ENCODE peak calls at places on chromosomes 11 and 22, in nine cellular contexts. R is AG09309, F is tibial nerve, O is cardiac fibroblast, Q is WTC11, C is PC-9, E is body of pancreas, A is mesothelial cell of epicardium, J is GM20000. L is an unnamed sample.

GRCh38 chr22:36486619-36487384 is 5.4 kb upstream of the TXN2 start:
- DNase-seq in J (no peak), R (no peak), A (no peak), C (no peak), O (peak), E (peak), Q (peak), F (peak), L (peak)

GRCh38 chr11:70435361-70435760 is 37.0 kb downstream of the CTTN start:
- DNase-seq in Q (no peak), A (no peak), E (no peak), F (no peak), J (no peak), O (no peak), C (no peak), R (no peak), L (no peak)

GRCh38 chr11:71998649-71999310 is at the start of gene IL18BP:
- DNase-seq in R (no peak), A (no peak), E (no peak), F (no peak), Q (no peak), O (no peak), C (no peak), J (peak), L (no peak)

GRCh38 chr11:124740277-124740882 is 638 bp downstream of the NRGN start:
- DNase-seq in E (peak), J (peak), A (no peak), C (no peak), F (no peak), Q (no peak), O (peak), R (no peak), L (no peak)

GRCh38 chr11:67434395-67434881 is 3.0 kb downstream of the PTPRCAP start:
- DNase-seq in O (no peak), F (no peak), Q (no peak), A (no peak), C (no peak), E (no peak), R (no peak), J (no peak), L (no peak)

GRCh38 chr11:94201004-94201465 is 72.4 kb downstream of the PANX1 start:
- DNase-seq in E (no peak), R (no peak), O (peak), C (no peak), A (no peak), J (no peak), F (no peak), Q (no peak), L (no peak)

GRCh38 chr22:36155702-36156101 is 4.9 kb downstream of the APOL3 start:
- DNase-seq in C (no peak), O (peak), E (peak), Q (no peak), J (no peak), A (no peak), F (peak), R (no peak), L (no peak)

GRCh38 chr11:46010100-46010499 is 87.6 kb downstream of the LARGE2 start:
- DNase-seq in E (no peak), C (no peak), J (no peak), O (no peak), R (no peak), F (no peak), A (no peak), Q (no peak), L (no peak)

GRCh38 chr11:66718320-66718971 is 10.6 kb downstream of the SPTBN2 start:
- DNase-seq in J (no peak), O (no peak), Q (peak), F (no peak), R (no peak), A (peak), E (peak), C (peak), L (peak)

GRCh38 chr11:19323502-19323901 is 82.8 kb upstream of the E2F8 start:
- DNase-seq in Q (no peak), C (no peak), A (no peak), F (no peak), R (no peak), O (peak), E (no peak), J (no peak), L (no peak)
- TF ChIP-seq CTCF in Q (no peak), C (peak), A (no peak), F (no peak), R (peak), O (peak), E (no peak), J (no peak), L (no peak)

GRCh38 chr22:23591203-23591791 is 11.2 kb upstream of the IGLL1 start:
- DNase-seq in C (no peak), J (peak), O (peak), F (peak), E (peak), R (peak), A (peak), Q (peak), L (peak)
- TF ChIP-seq CTCF in C (peak), J (peak), O (peak), F (peak), E (peak), R (peak), A (peak), Q (peak), L (peak)

GRCh38 chr22:30041475-30041874 is 38.8 kb upstream of the HORMAD2 start:
- DNase-seq in R (no peak), E (no peak), F (no peak), O (no peak), Q (no peak), J (no peak), C (no peak), A (no peak), L (no peak)

GRCh38 chr22:30040499-30041055 is 39.7 kb upstream of the HORMAD2 start:
- DNase-seq in Q (no peak), A (no peak), F (no peak), R (no peak), O (no peak), E (no peak), C (no peak), J (no peak), L (no peak)

GRCh38 chr22:30036656-30037055 is 43.6 kb upstream of the HORMAD2 start:
- DNase-seq in Q (no peak), A (no peak), E (no peak), O (peak), C (peak), J (no peak), R (no peak), F (no peak), L (peak)

GRCh38 chr22:30041881-30042280 is 38.4 kb upstream of the HORMAD2 start:
- DNase-seq in O (no peak), F (no peak), E (no peak), C (no peak), R (no peak), J (no peak), Q (no peak), A (no peak), L (no peak)

GRCh38 chr22:30038219-30038618 is 42.0 kb upstream of the HORMAD2 start:
- DNase-seq in Q (no peak), C (peak), O (peak), J (no peak), R (no peak), E (peak), A (no peak), F (no peak), L (peak)
- TF ChIP-seq CTCF in Q (no peak), C (no peak), O (no peak), J (no peak), R (no peak), E (no peak), A (no peak), F (no peak), L (no peak)

DNA sequence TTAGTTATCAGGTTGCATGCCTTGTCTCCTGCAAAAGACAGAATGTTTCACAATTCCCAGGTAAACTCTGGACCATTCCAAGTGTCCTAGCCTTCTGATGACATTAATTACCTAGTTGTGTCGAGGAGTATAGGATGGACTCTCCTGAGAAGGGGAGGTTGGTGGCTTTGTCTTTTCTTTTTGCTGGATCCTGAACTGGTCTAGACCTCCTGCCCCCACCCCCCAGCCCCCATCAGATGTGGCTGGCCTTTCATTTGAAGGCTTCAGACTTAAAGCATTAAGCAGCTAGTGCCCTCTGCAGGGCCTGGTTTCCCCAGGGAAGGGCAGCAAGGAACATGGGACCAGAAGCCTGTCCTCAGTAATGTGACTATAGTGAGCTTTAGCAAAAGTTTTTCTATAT is 9.7 kb downstream of the MCAM start:
- DNase-seq in C (no peak), E (no peak), R (no peak), A (no peak), J (no peak), Q (no peak), F (no peak), O (no peak), L (no peak)
- TF ChIP-seq CTCF in C (no peak), E (no peak), R (no peak), A (no peak), J (no peak), Q (no peak), F (no peak), O (no peak), L (no peak)

DNA sequence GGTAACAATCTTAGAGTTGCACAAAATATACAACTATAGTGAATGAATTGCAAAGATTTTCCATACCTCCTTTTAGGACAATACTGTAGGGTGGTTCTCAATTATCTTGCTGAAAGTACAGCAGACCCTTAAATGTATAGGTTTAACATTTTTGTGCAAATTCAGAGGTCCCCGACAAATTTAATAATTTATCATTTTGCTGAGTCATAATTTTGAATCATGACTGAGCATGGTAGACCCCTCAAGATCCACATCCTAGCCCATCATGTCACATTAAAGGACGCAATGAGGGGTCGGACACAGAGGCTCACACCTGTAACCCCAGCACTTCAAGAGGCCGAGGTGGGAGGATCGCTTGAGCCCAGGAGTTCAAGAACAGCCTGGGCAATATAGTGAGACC is 43.5 kb downstream of the OSBP start:
- DNase-seq in C (no peak), R (no peak), Q (no peak), J (no peak), O (no peak), F (no peak), E (no peak), A (no peak), L (no peak)
- TF ChIP-seq CTCF in C (no peak), R (no peak), Q (no peak), J (no peak), O (no peak), F (no peak), E (no peak), A (no peak), L (no peak)

L was measured in Calu3.